ENCODE peak calls at places on chromosomes 7 and 10, in eight cellular contexts. One of them, this sample, is unnamed.

GRCh38 chr7:90246184-90246583 is 1.2 kb downstream of the CFAP69 start:
- DNase-seq in stimulated activated CD4-positive, alpha-beta T cell treated with anti-CD3 and anti-CD28 coated beads, Interleukin-12 subunit alpha, Interleukin-12 subunit beta, amount 100 ng/mL, for 4 hours: no peak
- DNase-seq in NCI-H1092: no peak
- DNase-seq in WERI-Rb-1: no peak
- DNase-seq in ACHN: no peak
- DNase-seq in GM04503: peak
- DNase-seq in A549: no peak
- DNase-seq in B cell: no peak
- DNase-seq in this sample: no peak

GRCh38 chr10:132961864-132962622 is 19.7 kb upstream of the CFAP46 start:
- DNase-seq in NCI-H1092: peak
- DNase-seq in A549: peak
- DNase-seq in GM04503: no peak
- DNase-seq in stimulated activated CD4-positive, alpha-beta T cell treated with anti-CD3 and anti-CD28 coated beads, Interleukin-12 subunit alpha, Interleukin-12 subunit beta, amount 100 ng/mL, for 4 hours: peak
- DNase-seq in B cell: peak
- DNase-seq in ACHN: peak
- DNase-seq in WERI-Rb-1: peak
- DNase-seq in this sample: peak

GRCh38 chr7:16543456-16543855 is 16.8 kb downstream of the LRRC72 start:
- DNase-seq in A549: no peak
- DNase-seq in B cell: no peak
- DNase-seq in NCI-H1092: no peak
- DNase-seq in GM04503: no peak
- DNase-seq in WERI-Rb-1: no peak
- DNase-seq in stimulated activated CD4-positive, alpha-beta T cell treated with anti-CD3 and anti-CD28 coated beads, Interleukin-12 subunit alpha, Interleukin-12 subunit beta, amount 100 ng/mL, for 4 hours: no peak
- DNase-seq in ACHN: no peak
- DNase-seq in this sample: peak

GRCh38 chr7:44307301-44307900 is 18.0 kb downstream of the CAMK2B start:
- DNase-seq in stimulated activated CD4-positive, alpha-beta T cell treated with anti-CD3 and anti-CD28 coated beads, Interleukin-12 subunit alpha, Interleukin-12 subunit beta, amount 100 ng/mL, for 4 hours: no peak
- DNase-seq in ACHN: peak
- DNase-seq in GM04503: peak
- DNase-seq in WERI-Rb-1: peak
- DNase-seq in NCI-H1092: peak
- DNase-seq in A549: peak
- DNase-seq in B cell: no peak
- DNase-seq in this sample: peak

GRCh38 chr7:147803625-147804024 is 786.9 kb upstream of the C7orf33 start:
- DNase-seq in GM04503: no peak
- DNase-seq in A549: no peak
- DNase-seq in B cell: no peak
- DNase-seq in WERI-Rb-1: no peak
- DNase-seq in NCI-H1092: peak
- DNase-seq in ACHN: no peak
- DNase-seq in stimulated activated CD4-positive, alpha-beta T cell treated with anti-CD3 and anti-CD28 coated beads, Interleukin-12 subunit alpha, Interleukin-12 subunit beta, amount 100 ng/mL, for 4 hours: no peak
- DNase-seq in this sample: no peak

GRCh38 chr10:124248056-124248455 is 154.7 kb upstream of the CHST15 start:
- DNase-seq in B cell: no peak
- DNase-seq in GM04503: no peak
- DNase-seq in WERI-Rb-1: no peak
- DNase-seq in A549: no peak
- DNase-seq in NCI-H1092: no peak
- DNase-seq in ACHN: no peak
- DNase-seq in stimulated activated CD4-positive, alpha-beta T cell treated with anti-CD3 and anti-CD28 coated beads, Interleukin-12 subunit alpha, Interleukin-12 subunit beta, amount 100 ng/mL, for 4 hours: no peak
- DNase-seq in this sample: no peak

GRCh38 chr10:130429809-130430208 is 293.6 kb downstream of the GLRX3 start:
- DNase-seq in A549: no peak
- DNase-seq in B cell: no peak
- DNase-seq in GM04503: no peak
- DNase-seq in ACHN: no peak
- DNase-seq in WERI-Rb-1: no peak
- DNase-seq in NCI-H1092: no peak
- DNase-seq in stimulated activated CD4-positive, alpha-beta T cell treated with anti-CD3 and anti-CD28 coated beads, Interleukin-12 subunit alpha, Interleukin-12 subunit beta, amount 100 ng/mL, for 4 hours: no peak
- DNase-seq in this sample: no peak

GRCh38 chr7:35255909-35256876 is 2.3 kb upstream of the TBX20 start:
- DNase-seq in WERI-Rb-1: no peak
- DNase-seq in ACHN: no peak
- DNase-seq in NCI-H1092: no peak
- DNase-seq in A549: no peak
- DNase-seq in stimulated activated CD4-positive, alpha-beta T cell treated with anti-CD3 and anti-CD28 coated beads, Interleukin-12 subunit alpha, Interleukin-12 subunit beta, amount 100 ng/mL, for 4 hours: no peak
- DNase-seq in GM04503: no peak
- DNase-seq in B cell: no peak
- DNase-seq in this sample: no peak

GRCh38 chr7:77327067-77327931 is 88.8 kb downstream of the GSAP start:
- DNase-seq in ACHN: no peak
- DNase-seq in B cell: no peak
- DNase-seq in stimulated activated CD4-positive, alpha-beta T cell treated with anti-CD3 and anti-CD28 coated beads, Interleukin-12 subunit alpha, Interleukin-12 subunit beta, amount 100 ng/mL, for 4 hours: no peak
- DNase-seq in A549: no peak
- DNase-seq in WERI-Rb-1: no peak
- DNase-seq in NCI-H1092: no peak
- DNase-seq in GM04503: no peak
- DNase-seq in this sample: peak

GRCh38 chr7:158082761-158083160 is 504.9 kb downstream of the PTPRN2 start:
- DNase-seq in B cell: no peak
- DNase-seq in NCI-H1092: no peak
- DNase-seq in A549: no peak
- DNase-seq in stimulated activated CD4-positive, alpha-beta T cell treated with anti-CD3 and anti-CD28 coated beads, Interleukin-12 subunit alpha, Interleukin-12 subunit beta, amount 100 ng/mL, for 4 hours: no peak
- DNase-seq in ACHN: no peak
- DNase-seq in WERI-Rb-1: no peak
- DNase-seq in GM04503: no peak
- DNase-seq in this sample: no peak

GRCh38 chr7:75984130-75985008 is 10.0 kb downstream of the TMEM120A start:
- DNase-seq in NCI-H1092: no peak
- DNase-seq in GM04503: no peak
- DNase-seq in ACHN: no peak
- DNase-seq in A549: no peak
- DNase-seq in stimulated activated CD4-positive, alpha-beta T cell treated with anti-CD3 and anti-CD28 coated beads, Interleukin-12 subunit alpha, Interleukin-12 subunit beta, amount 100 ng/mL, for 4 hours: no peak
- DNase-seq in WERI-Rb-1: no peak
- DNase-seq in B cell: no peak
- DNase-seq in this sample: no peak

GRCh38 chr7:75876126-75876881 is 2.5 kb upstream of the RHBDD2 start:
- DNase-seq in A549: no peak
- DNase-seq in WERI-Rb-1: no peak
- DNase-seq in ACHN: no peak
- DNase-seq in stimulated activated CD4-positive, alpha-beta T cell treated with anti-CD3 and anti-CD28 coated beads, Interleukin-12 subunit alpha, Interleukin-12 subunit beta, amount 100 ng/mL, for 4 hours: no peak
- DNase-seq in B cell: no peak
- DNase-seq in NCI-H1092: no peak
- DNase-seq in GM04503: no peak
- DNase-seq in this sample: no peak

GRCh38 chr7:106535234-106536026 is 125.5 kb downstream of the CCDC71L start:
- DNase-seq in NCI-H1092: no peak
- DNase-seq in WERI-Rb-1: no peak
- DNase-seq in ACHN: no peak
- DNase-seq in B cell: no peak
- DNase-seq in A549: no peak
- DNase-seq in GM04503: peak
- DNase-seq in stimulated activated CD4-positive, alpha-beta T cell treated with anti-CD3 and anti-CD28 coated beads, Interleukin-12 subunit alpha, Interleukin-12 subunit beta, amount 100 ng/mL, for 4 hours: no peak
- DNase-seq in this sample: no peak

GRCh38 chr10:47092822-47093221 is 181.6 kb downstream of the PTPN20 start:
- DNase-seq in B cell: no peak
- DNase-seq in A549: no peak
- DNase-seq in NCI-H1092: no peak
- DNase-seq in GM04503: no peak
- DNase-seq in ACHN: no peak
- DNase-seq in WERI-Rb-1: no peak
- DNase-seq in stimulated activated CD4-positive, alpha-beta T cell treated with anti-CD3 and anti-CD28 coated beads, Interleukin-12 subunit alpha, Interleukin-12 subunit beta, amount 100 ng/mL, for 4 hours: no peak
- DNase-seq in this sample: no peak

GRCh38 chr10:33947563-33947962 is 613.1 kb upstream of the NRP1 start:
- DNase-seq in A549: no peak
- DNase-seq in NCI-H1092: no peak
- DNase-seq in B cell: no peak
- DNase-seq in GM04503: no peak
- DNase-seq in WERI-Rb-1: no peak
- DNase-seq in stimulated activated CD4-positive, alpha-beta T cell treated with anti-CD3 and anti-CD28 coated beads, Interleukin-12 subunit alpha, Interleukin-12 subunit beta, amount 100 ng/mL, for 4 hours: no peak
- DNase-seq in ACHN: no peak
- DNase-seq in this sample: no peak

GRCh38 chr10:82742478-82742877 is 867.5 kb downstream of the NRG3 start:
- DNase-seq in B cell: no peak
- DNase-seq in GM04503: peak
- DNase-seq in NCI-H1092: no peak
- DNase-seq in ACHN: peak
- DNase-seq in WERI-Rb-1: no peak
- DNase-seq in A549: no peak
- DNase-seq in stimulated activated CD4-positive, alpha-beta T cell treated with anti-CD3 and anti-CD28 coated beads, Interleukin-12 subunit alpha, Interleukin-12 subunit beta, amount 100 ng/mL, for 4 hours: no peak
- DNase-seq in this sample: peak

GRCh38 chr7:114941692-114942091 is 19.8 kb downstream of the MDFIC start:
- DNase-seq in NCI-H1092: no peak
- DNase-seq in A549: no peak
- DNase-seq in WERI-Rb-1: no peak
- DNase-seq in GM04503: no peak
- DNase-seq in ACHN: no peak
- DNase-seq in stimulated activated CD4-positive, alpha-beta T cell treated with anti-CD3 and anti-CD28 coated beads, Interleukin-12 subunit alpha, Interleukin-12 subunit beta, amount 100 ng/mL, for 4 hours: no peak
- DNase-seq in B cell: no peak
- DNase-seq in this sample: no peak

GRCh38 chr10:110344622-110345021 is 39.9 kb upstream of the SMNDC1 start:
- DNase-seq in stimulated activated CD4-positive, alpha-beta T cell treated with anti-CD3 and anti-CD28 coated beads, Interleukin-12 subunit alpha, Interleukin-12 subunit beta, amount 100 ng/mL, for 4 hours: no peak
- DNase-seq in ACHN: no peak
- DNase-seq in A549: no peak
- DNase-seq in B cell: no peak
- DNase-seq in GM04503: no peak
- DNase-seq in NCI-H1092: peak
- DNase-seq in WERI-Rb-1: no peak
- DNase-seq in this sample: peak

GRCh38 chr10:132510174-132510611 is 27.4 kb upstream of the INPP5A start:
- DNase-seq in stimulated activated CD4-positive, alpha-beta T cell treated with anti-CD3 and anti-CD28 coated beads, Interleukin-12 subunit alpha, Interleukin-12 subunit beta, amount 100 ng/mL, for 4 hours: no peak
- DNase-seq in NCI-H1092: no peak
- DNase-seq in WERI-Rb-1: no peak
- DNase-seq in ACHN: no peak
- DNase-seq in B cell: no peak
- DNase-seq in GM04503: no peak
- DNase-seq in A549: no peak
- DNase-seq in this sample: no peak

GRCh38 chr7:151005566-151005965 is 14.7 kb downstream of the NOS3 start:
- DNase-seq in WERI-Rb-1: no peak
- DNase-seq in ACHN: no peak
- DNase-seq in A549: no peak
- DNase-seq in GM04503: no peak
- DNase-seq in stimulated activated CD4-positive, alpha-beta T cell treated with anti-CD3 and anti-CD28 coated beads, Interleukin-12 subunit alpha, Interleukin-12 subunit beta, amount 100 ng/mL, for 4 hours: no peak
- DNase-seq in NCI-H1092: no peak
- DNase-seq in B cell: no peak
- DNase-seq in this sample: no peak

GRCh38 chr10:110067960-110068770 is 60.4 kb downstream of the ADD3 start:
- DNase-seq in stimulated activated CD4-positive, alpha-beta T cell treated with anti-CD3 and anti-CD28 coated beads, Interleukin-12 subunit alpha, Interleukin-12 subunit beta, amount 100 ng/mL, for 4 hours: no peak
- DNase-seq in B cell: peak
- DNase-seq in A549: no peak
- DNase-seq in WERI-Rb-1: no peak
- DNase-seq in GM04503: no peak
- DNase-seq in NCI-H1092: no peak
- DNase-seq in ACHN: no peak
- DNase-seq in this sample: no peak

GRCh38 chr10:132764108-132764507 is 21.8 kb downstream of the NKX6-2 start:
- DNase-seq in B cell: no peak
- DNase-seq in A549: no peak
- DNase-seq in stimulated activated CD4-positive, alpha-beta T cell treated with anti-CD3 and anti-CD28 coated beads, Interleukin-12 subunit alpha, Interleukin-12 subunit beta, amount 100 ng/mL, for 4 hours: no peak
- DNase-seq in ACHN: no peak
- DNase-seq in NCI-H1092: no peak
- DNase-seq in WERI-Rb-1: no peak
- DNase-seq in GM04503: no peak
- DNase-seq in this sample: no peak

GRCh38 chr10:21166557-21167287 is 269.6 kb upstream of the NEBL start:
- DNase-seq in stimulated activated CD4-positive, alpha-beta T cell treated with anti-CD3 and anti-CD28 coated beads, Interleukin-12 subunit alpha, Interleukin-12 subunit beta, amount 100 ng/mL, for 4 hours: no peak
- DNase-seq in WERI-Rb-1: no peak
- DNase-seq in B cell: no peak
- DNase-seq in ACHN: no peak
- DNase-seq in GM04503: no peak
- DNase-seq in A549: no peak
- DNase-seq in NCI-H1092: peak
- DNase-seq in this sample: no peak

GRCh38 chr7:66353547-66353946 is 148.4 kb downstream of the TPST1 start:
- DNase-seq in A549: no peak
- DNase-seq in WERI-Rb-1: no peak
- DNase-seq in B cell: no peak
- DNase-seq in NCI-H1092: no peak
- DNase-seq in stimulated activated CD4-positive, alpha-beta T cell treated with anti-CD3 and anti-CD28 coated beads, Interleukin-12 subunit alpha, Interleukin-12 subunit beta, amount 100 ng/mL, for 4 hours: no peak
- DNase-seq in GM04503: peak
- DNase-seq in ACHN: no peak
- DNase-seq in this sample: no peak

GRCh38 chr10:101101488-101101887 is 29.6 kb upstream of the TLX1 start:
- DNase-seq in A549: no peak
- DNase-seq in ACHN: no peak
- DNase-seq in NCI-H1092: no peak
- DNase-seq in B cell: no peak
- DNase-seq in WERI-Rb-1: no peak
- DNase-seq in stimulated activated CD4-positive, alpha-beta T cell treated with anti-CD3 and anti-CD28 coated beads, Interleukin-12 subunit alpha, Interleukin-12 subunit beta, amount 100 ng/mL, for 4 hours: no peak
- DNase-seq in GM04503: no peak
- DNase-seq in this sample: no peak

GRCh38 chr7:101058355-101058754 is 26.9 kb upstream of the TRIM56 start:
- DNase-seq in ACHN: peak
- DNase-seq in WERI-Rb-1: no peak
- DNase-seq in GM04503: no peak
- DNase-seq in NCI-H1092: no peak
- DNase-seq in A549: peak
- DNase-seq in stimulated activated CD4-positive, alpha-beta T cell treated with anti-CD3 and anti-CD28 coated beads, Interleukin-12 subunit alpha, Interleukin-12 subunit beta, amount 100 ng/mL, for 4 hours: peak
- DNase-seq in B cell: no peak
- DNase-seq in this sample: peak

GRCh38 chr7:42152353-42153205 is 84.4 kb downstream of the GLI3 start:
- DNase-seq in stimulated activated CD4-positive, alpha-beta T cell treated with anti-CD3 and anti-CD28 coated beads, Interleukin-12 subunit alpha, Interleukin-12 subunit beta, amount 100 ng/mL, for 4 hours: no peak
- DNase-seq in GM04503: no peak
- DNase-seq in B cell: no peak
- DNase-seq in WERI-Rb-1: no peak
- DNase-seq in A549: no peak
- DNase-seq in NCI-H1092: no peak
- DNase-seq in ACHN: no peak
- DNase-seq in this sample: no peak

GRCh38 chr7:78607099-78607498 is 808.5 kb downstream of the PHTF2 start:
- DNase-seq in B cell: no peak
- DNase-seq in GM04503: no peak
- DNase-seq in stimulated activated CD4-positive, alpha-beta T cell treated with anti-CD3 and anti-CD28 coated beads, Interleukin-12 subunit alpha, Interleukin-12 subunit beta, amount 100 ng/mL, for 4 hours: no peak
- DNase-seq in ACHN: peak
- DNase-seq in A549: no peak
- DNase-seq in NCI-H1092: no peak
- DNase-seq in WERI-Rb-1: peak
- DNase-seq in this sample: no peak

GRCh38 chr7:133829336-133829897 is 297.7 kb upstream of the LRGUK start:
- DNase-seq in B cell: no peak
- DNase-seq in stimulated activated CD4-positive, alpha-beta T cell treated with anti-CD3 and anti-CD28 coated beads, Interleukin-12 subunit alpha, Interleukin-12 subunit beta, amount 100 ng/mL, for 4 hours: no peak
- DNase-seq in A549: no peak
- DNase-seq in WERI-Rb-1: no peak
- DNase-seq in GM04503: no peak
- DNase-seq in NCI-H1092: no peak
- DNase-seq in ACHN: peak
- DNase-seq in this sample: no peak

GRCh38 chr10:25815999-25816768 is 117.8 kb upstream of the MYO3A start:
- DNase-seq in NCI-H1092: no peak
- DNase-seq in ACHN: no peak
- DNase-seq in A549: no peak
- DNase-seq in B cell: no peak
- DNase-seq in WERI-Rb-1: no peak
- DNase-seq in stimulated activated CD4-positive, alpha-beta T cell treated with anti-CD3 and anti-CD28 coated beads, Interleukin-12 subunit alpha, Interleukin-12 subunit beta, amount 100 ng/mL, for 4 hours: no peak
- DNase-seq in GM04503: no peak
- DNase-seq in this sample: no peak

GRCh38 chr7:29386196-29386765 is 177.4 kb upstream of the PRR15 start:
- DNase-seq in GM04503: no peak
- DNase-seq in stimulated activated CD4-positive, alpha-beta T cell treated with anti-CD3 and anti-CD28 coated beads, Interleukin-12 subunit alpha, Interleukin-12 subunit beta, amount 100 ng/mL, for 4 hours: no peak
- DNase-seq in WERI-Rb-1: peak
- DNase-seq in A549: no peak
- DNase-seq in ACHN: no peak
- DNase-seq in NCI-H1092: no peak
- DNase-seq in B cell: no peak
- DNase-seq in this sample: no peak

This sample was measured in SW480.